ENCODE peak calls at places on chromosomes 16 and 17, in seven cellular contexts. Q is Daoy, B is SW 1271, Z is activated B cell treated with CpG ODN at 0.5 μM for 24 hours, L is BJ, W is T-cell, M is memory B cell. A is an unnamed sample.

GRCh38 chr16:84537431-84538151 is 33.1 kb upstream of the MEAK7 start:
- DNase-seq in Q (no peak), B (no peak), Z (no peak), L (no peak), W (no peak), M (no peak), A (no peak)

GRCh38 chr17:69067274-69068047 is 6.7 kb upstream of the ABCA9 start:
- DNase-seq in Q (no peak), B (no peak), Z (no peak), L (no peak), W (no peak), M (no peak), A (no peak)

GRCh38 chr16:69399361-69399760 is 13.6 kb upstream of the TERF2 start:
- DNase-seq in Q (peak; percentile 14), B (no peak), Z (no peak), L (no peak), W (no peak), M (no peak), A (no peak)

GRCh38 chr17:43396491-43397060 is 2.2 kb upstream of the ARL4D start:
- DNase-seq in Q (no peak), B (no peak), Z (no peak), L (no peak), W (no peak), M (no peak), A (no peak)

GRCh38 chr17:60676758-60677307 is 818 bp upstream of the BCAS3 start:
- DNase-seq in Q (no peak), B (no peak), Z (no peak), L (no peak), W (no peak), M (no peak), A (no peak)

GRCh38 chr17:1769826-1770477 is 8.1 kb downstream of the SERPINF1 start:
- DNase-seq in Q (peak; percentile 46), B (no peak), Z (no peak), L (no peak), W (no peak), M (peak; percentile 28), A (no peak)

GRCh38 chr17:82019905-82020873 is 2.5 kb downstream of the CENPX start:
- DNase-seq in Q (peak; percentile 67), B (peak; percentile 19), Z (peak; percentile 59), L (no peak), W (peak; percentile 42), M (peak; percentile 58), A (no peak)

GRCh38 chr17:13550291-13550690 is 51.4 kb downstream of the HS3ST3A1 start:
- DNase-seq in Q (no peak), B (no peak), Z (no peak), L (no peak), W (no peak), M (no peak), A (no peak)

GRCh38 chr16:728131-728889 is 1.4 kb downstream of the HAGHL start:
- DNase-seq in Q (peak; percentile 85), B (peak; percentile 48), Z (peak; percentile 71), L (no peak), W (peak; percentile 54), M (peak; percentile 81), A (no peak)

GRCh38 chr17:48246623-48247022 is 139.1 kb downstream of the SNX11 start:
- DNase-seq in Q (no peak), B (peak; percentile 68), Z (no peak), L (no peak), W (no peak), M (no peak), A (no peak)

GRCh38 chr17:68835061-68835460 is 120.1 kb downstream of the ABCA8 start:
- DNase-seq in Q (no peak), B (no peak), Z (no peak), L (no peak), W (no peak), M (no peak), A (no peak)

GRCh38 chr16:82641336-82641984 is 14.7 kb downstream of the CDH13 start:
- DNase-seq in Q (no peak), B (peak; percentile 24), Z (no peak), L (no peak), W (no peak), M (no peak), A (no peak)

GRCh38 chr16:53022374-53022773 is 30.3 kb downstream of the CHD9NB start:
- DNase-seq in Q (peak; percentile 45), B (peak; percentile 36), Z (no peak), L (no peak), W (no peak), M (no peak), A (peak; percentile 25)

GRCh38 chr17:15894258-15894657 is 50.7 kb upstream of the ADORA2B start:
- DNase-seq in Q (no peak), B (no peak), Z (no peak), L (no peak), W (no peak), M (no peak), A (no peak)

GRCh38 chr17:78176548-78177025 is 8.2 kb downstream of the SYNGR2 start:
- DNase-seq in Q (peak; percentile 60), B (peak; percentile 22), Z (peak; percentile 76), L (no peak), W (peak; percentile 67), M (peak; percentile 89), A (no peak)

GRCh38 chr16:89123001-89123830 is 29.6 kb downstream of the ACSF3 start:
- DNase-seq in Q (no peak), B (no peak), Z (no peak), L (no peak), W (no peak), M (no peak), A (no peak)

GRCh38 chr16:14529010-14529669 is 100.9 kb downstream of the PARN start:
- DNase-seq in Q (peak; percentile 91), B (peak; percentile 40), Z (peak; percentile 24), L (peak; percentile 53), W (peak; percentile 41), M (peak; percentile 46), A (peak; percentile 69)

GRCh38 chr17:81440511-81441244 is 45.4 kb downstream of the BAHCC1 start:
- DNase-seq in Q (peak; percentile 53), B (peak; percentile 16), Z (no peak), L (no peak), W (no peak), M (no peak), A (no peak)

GRCh38 chr17:17783825-17784598 is 52.8 kb downstream of the SREBF1 start:
- DNase-seq in Q (peak; percentile 46), B (no peak), Z (peak; percentile 62), L (no peak), W (no peak), M (peak; percentile 63), A (no peak)

GRCh38 chr17:73343168-73343634 is 31.4 kb upstream of the CDC42EP4 start:
- DNase-seq in Q (peak; percentile 94), B (no peak), Z (no peak), L (no peak), W (no peak), M (no peak), A (no peak)

GRCh38 chr17:64534187-64534586 is 27.4 kb downstream of the CEP95 start:
- DNase-seq in Q (peak; percentile 9), B (no peak), Z (no peak), L (no peak), W (no peak), M (no peak), A (no peak)

GRCh38 chr16:20866161-20866772 is 33.9 kb downstream of the DCUN1D3 start:
- DNase-seq in Q (peak; percentile 95), B (peak; percentile 66), Z (no peak), L (peak; percentile 29), W (no peak), M (no peak), A (peak; percentile 51)

GRCh38 chr17:49548506-49549310 is 27.0 kb upstream of the NXPH3 start:
- DNase-seq in Q (peak; percentile 48), B (no peak), Z (no peak), L (no peak), W (no peak), M (no peak), A (no peak)

GRCh38 chr16:3013491-3013951 is 798 bp downstream of the CLDN9 start:
- DNase-seq in Q (no peak), B (no peak), Z (no peak), L (no peak), W (no peak), M (no peak), A (no peak)

GRCh38 chr16:87806246-87806607 is 40.4 kb upstream of the KLHDC4 start:
- DNase-seq in Q (peak; percentile 25), B (no peak), Z (no peak), L (no peak), W (no peak), M (no peak), A (no peak)

GRCh38 chr17:10804546-10804945 is 647 bp upstream of the TMEM238L start:
- DNase-seq in Q (no peak), B (no peak), Z (no peak), L (no peak), W (no peak), M (no peak), A (no peak)

GRCh38 chr16:84818989-84819643 is 669 bp upstream of the CRISPLD2 start:
- DNase-seq in Q (no peak), B (no peak), Z (no peak), L (no peak), W (no peak), M (no peak), A (no peak)

GRCh38 chr16:20938426-20938825 is 37.9 kb downstream of the LYRM1 start:
- DNase-seq in Q (peak; percentile 67), B (no peak), Z (no peak), L (no peak), W (no peak), M (no peak), A (peak; percentile 31)

GRCh38 chr16:48999034-48999433 is 282.6 kb downstream of the CBLN1 start:
- DNase-seq in Q (no peak), B (no peak), Z (no peak), L (no peak), W (no peak), M (no peak), A (no peak)

GRCh38 chr17:17128476-17129075 is 77.6 kb downstream of the PLD6 start:
- DNase-seq in Q (no peak), B (no peak), Z (no peak), L (no peak), W (no peak), M (no peak), A (no peak)

GRCh38 chr16:81189100-81189664 is 49.3 kb upstream of the BCO1 start:
- DNase-seq in Q (no peak), B (no peak), Z (no peak), L (no peak), W (no peak), M (no peak), A (no peak)

GRCh38 chr17:71163121-71163812 is 957.6 kb upstream of the SOX9 start:
- DNase-seq in Q (peak; percentile 78), B (no peak), Z (no peak), L (no peak), W (no peak), M (no peak), A (no peak)

GRCh38 chr17:67365762-67366192 is 600 bp downstream of the PSMD12 start:
- DNase-seq in Q (peak; percentile 46), B (peak; percentile 31), Z (no peak), L (no peak), W (no peak), M (no peak), A (no peak)

GRCh38 chr17:14204546-14204945 is 32.1 kb downstream of the CDRT15 start:
- DNase-seq in Q (no peak), B (no peak), Z (no peak), L (no peak), W (no peak), M (no peak), A (no peak)

GRCh38 chr16:50719401-50720337 is 22.2 kb upstream of the CYLD start:
- DNase-seq in Q (no peak), B (no peak), Z (no peak), L (no peak), W (no peak), M (no peak), A (no peak)

GRCh38 chr16:83113317-83113716 is 486.5 kb downstream of the CDH13 start:
- DNase-seq in Q (peak; percentile 34), B (no peak), Z (no peak), L (no peak), W (no peak), M (no peak), A (no peak)

GRCh38 chr17:82931696-82932060 is 91.9 kb upstream of the ZNF750 start:
- DNase-seq in Q (peak; percentile 89), B (no peak), Z (peak; percentile 4), L (peak; percentile 40), W (no peak), M (no peak), A (no peak)

GRCh38 chr16:81889896-81890634 is 111.0 kb downstream of the PLCG2 start:
- DNase-seq in Q (peak; percentile 53), B (peak; percentile 67), Z (no peak), L (peak; percentile 10), W (peak; percentile 34), M (peak; percentile 42), A (no peak)

A was measured in HS-5.